ENCODE peak calls at places on chromosomes 4 and X, in eight cellular contexts. E is fibroblast of lung, Z is mesendoderm, M is IMR-90, G is mammary epithelial cell, R is neuronal stem cell, T is neural progenitor cell, Y is HepG2. O is an unnamed sample.

GRCh38 chr4:33104190-33104773 is 2384.1 kb downstream of the PCDH7 start:
- DNase-seq in R (no peak), E (no peak), G (no peak), Y (no peak), M (no peak), Z (no peak), T (no peak), O (no peak)

GRCh38 chrX:23720117-23720677 is 22.9 kb downstream of the ACOT9 start:
- DNase-seq in M (no peak), Y (no peak), R (no peak), G (no peak), E (no peak), Z (no peak), T (no peak), O (no peak)

GRCh38 chrX:119618439-119618838 is 12.2 kb upstream of the NKRF start:
- DNase-seq in Y (no peak), G (no peak), Z (no peak), M (no peak), E (no peak), T (no peak), R (no peak), O (no peak)

GRCh38 chrX:136525738-136526606 is 6.0 kb upstream of the VGLL1 start:
- DNase-seq in R (no peak), Y (no peak), G (peak), Z (no peak), T (no peak), E (peak), M (peak), O (peak)

GRCh38 chrX:15675490-15675921 is 10.9 kb upstream of the CLTRN start:
- DNase-seq in M (no peak), T (peak), E (no peak), Z (peak), Y (no peak), G (peak), R (peak), O (peak)

GRCh38 chr4:3461515-3462291 is 1.4 kb upstream of the DOK7 start:
- DNase-seq in M (no peak), E (no peak), T (no peak), R (no peak), Z (no peak), G (peak), Y (no peak), O (peak)

GRCh38 chrX:8201896-8202331 is 30.8 kb upstream of the VCX2 start:
- DNase-seq in G (no peak), T (peak), Y (no peak), E (peak), R (no peak), Z (peak), M (no peak), O (no peak)

GRCh38 chrX:65697915-65698796 is 30.7 kb downstream of the MSN start:
- DNase-seq in R (no peak), M (no peak), E (no peak), Z (peak), Y (no peak), G (no peak), T (no peak), O (no peak)

GRCh38 chr4:42710329-42710728 is 53.4 kb upstream of the ATP8A1 start:
- DNase-seq in R (no peak), M (no peak), T (peak), E (no peak), G (no peak), Z (no peak), Y (no peak), O (no peak)

GRCh38 chr4:153151535-153152452 is 52.4 kb upstream of the TRIM2 start:
- DNase-seq in E (peak), R (peak), T (peak), Z (peak), M (peak), G (peak), Y (no peak), O (peak)

GRCh38 chr4:21102667-21103066 is 402.4 kb downstream of the PACRGL start:
- DNase-seq in Z (no peak), G (no peak), Y (no peak), R (no peak), E (no peak), T (no peak), M (no peak), O (no peak)

GRCh38 chrX:53831662-53832635 is 145.4 kb upstream of the HUWE1 start:
- DNase-seq in Z (peak), G (peak), E (peak), T (peak), R (peak), Y (peak), M (peak), O (peak)

GRCh38 chr4:176150283-176150682 is 45.1 kb downstream of the SPATA4 start:
- DNase-seq in Z (peak), R (no peak), M (peak), T (no peak), E (peak), Y (peak), G (peak), O (peak)

GRCh38 chr4:1191621-1192020 is 19.2 kb upstream of the SPON2 start:
- DNase-seq in M (no peak), Y (no peak), T (no peak), E (no peak), G (no peak), R (no peak), Z (no peak), O (no peak)

GRCh38 chr4:2255501-2256155 is 6.3 kb downstream of the MXD4 start:
- DNase-seq in Y (no peak), E (no peak), R (no peak), M (no peak), G (no peak), T (no peak), Z (no peak), O (no peak)

GRCh38 chr4:36997727-36998126 is 246.8 kb upstream of the NWD2 start:
- DNase-seq in R (no peak), G (no peak), M (no peak), T (no peak), Z (no peak), E (no peak), Y (no peak), O (peak)

GRCh38 chrX:40573763-40574162 is 7.0 kb upstream of the ATP6AP2 start:
- DNase-seq in Y (peak), R (no peak), E (peak), Z (peak), M (peak), G (peak), T (no peak), O (peak)

GRCh38 chrX:80828232-80828631 is 18.6 kb upstream of the BRWD3 start:
- DNase-seq in Y (no peak), M (no peak), Z (no peak), G (no peak), E (no peak), T (no peak), R (no peak), O (no peak)

GRCh38 chr4:88672987-88673386 is 24.6 kb downstream of the NAP1L5 start:
- DNase-seq in G (peak), Y (peak), Z (peak), M (peak), T (peak), E (peak), R (no peak), O (peak)
- H3K4me2 ChIP-seq in G (no peak), Y (no peak), Z (no peak), M (no peak), T (no peak), E (no peak), R (no peak), O (no peak)

DNA sequence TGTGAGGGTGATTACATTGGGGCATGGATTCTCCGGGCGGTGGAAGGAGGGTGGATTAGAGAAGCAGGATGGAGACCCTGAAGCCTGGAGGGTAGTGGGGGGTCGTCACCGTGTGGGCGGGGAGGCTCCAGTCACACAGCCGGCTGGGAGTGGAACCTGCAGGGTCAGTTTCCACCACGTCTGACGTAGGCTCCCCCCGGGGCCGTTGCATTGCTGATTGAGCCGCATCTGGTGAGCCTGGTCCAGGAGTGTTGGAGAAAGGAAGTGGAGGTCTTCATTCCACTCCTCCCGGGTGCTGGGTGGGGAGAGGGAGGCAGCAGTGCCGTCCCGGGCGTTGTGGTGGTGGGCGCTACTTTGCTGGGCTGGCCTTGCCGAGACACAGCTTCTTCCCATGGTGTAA is 28.1 kb downstream of the TBC1D14 start:
- DNase-seq in G (no peak), Z (no peak), E (no peak), Y (no peak), R (no peak), M (no peak), T (no peak), O (no peak)
- H3K9ac ChIP-seq in G (no peak), Z (no peak), E (no peak), Y (no peak), R (no peak), M (no peak), T (no peak), O (no peak)

GRCh38 chr4:169795585-169795984 is 37.8 kb upstream of the HPF1 start:
- DNase-seq in T (no peak), M (no peak), G (peak), Z (peak), R (no peak), Y (no peak), E (no peak), O (peak)

GRCh38 chr4:169791064-169791463 is 33.3 kb upstream of the HPF1 start:
- DNase-seq in R (no peak), M (no peak), G (peak), Y (no peak), E (no peak), Z (no peak), T (no peak), O (no peak)

GRCh38 chr4:169791527-169792156 is 33.9 kb upstream of the HPF1 start:
- DNase-seq in Y (peak), M (peak), Z (peak), G (peak), R (peak), T (peak), E (peak), O (peak)
- H3K4me3 ChIP-seq in Y (no peak), M (peak), Z (no peak), G (peak), R (no peak), T (peak), E (peak), O (peak)

GRCh38 chr4:40305329-40306193 is 29.6 kb upstream of the CHRNA9 start:
- DNase-seq in Z (no peak), T (no peak), Y (no peak), R (no peak), E (no peak), M (no peak), G (no peak), O (no peak)
- H3K4me2 ChIP-seq in Z (no peak), T (no peak), Y (no peak), R (no peak), E (no peak), M (no peak), G (no peak), O (no peak)

DNA sequence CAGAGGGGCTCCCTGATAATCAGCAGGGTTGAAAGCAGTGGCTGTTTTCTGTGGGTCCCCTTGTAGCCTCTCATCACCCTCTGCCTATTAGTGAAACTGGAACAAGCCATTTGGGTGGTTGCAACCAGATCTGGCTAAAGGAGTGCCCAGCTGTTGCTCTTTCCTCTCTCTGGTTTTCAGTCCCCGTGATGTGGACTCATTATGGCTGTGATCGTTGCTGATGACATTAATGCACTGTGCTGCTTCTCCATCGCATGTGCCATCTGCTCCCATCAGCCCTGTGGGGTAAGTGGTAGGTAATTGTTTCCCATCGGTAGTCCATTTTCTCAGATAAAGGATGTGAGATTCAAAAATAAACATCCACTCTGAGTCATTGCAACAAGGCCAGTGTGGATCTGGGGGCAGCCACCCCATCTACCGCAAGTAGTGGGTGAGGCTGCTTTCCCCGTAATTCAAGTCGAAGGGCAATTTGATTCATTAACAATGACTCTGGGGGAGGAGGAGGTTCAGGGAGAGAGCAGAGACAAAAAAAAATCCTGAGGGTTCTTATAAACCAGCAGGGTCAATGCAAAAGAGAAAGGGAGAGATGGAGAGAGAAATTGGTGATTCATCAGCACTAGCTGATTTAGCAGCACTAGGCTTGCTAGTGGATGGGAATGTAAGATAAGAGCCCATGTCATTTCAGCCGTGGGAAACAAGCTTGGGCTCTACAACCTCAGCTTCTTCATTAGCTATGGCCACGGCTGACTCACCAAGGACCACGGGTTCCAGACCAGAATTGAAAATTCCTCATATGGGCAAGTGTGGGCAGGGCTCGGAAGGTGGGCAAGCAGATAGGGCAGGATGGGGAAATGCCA is 357.8 kb downstream of the MID1IP1 start:
- DNase-seq in T (no peak), R (no peak), G (peak), Y (no peak), M (peak), Z (peak), E (peak), O (peak)
- H3K9ac ChIP-seq in T (no peak), R (no peak), G (no peak), Y (no peak), M (no peak), Z (no peak), E (no peak), O (no peak)

GRCh38 chrX:85992811-85993229 is 54.5 kb downstream of the CHM start:
- DNase-seq in T (no peak), M (peak), R (no peak), Y (peak), G (peak), E (peak), Z (peak), O (peak)
- H3K4me3 ChIP-seq in T (no peak), M (no peak), R (no peak), Y (no peak), G (no peak), E (no peak), Z (no peak), O (no peak)

GRCh38 chr4:76654796-76655195 is 219.8 kb downstream of the SHROOM3 start:
- DNase-seq in G (no peak), Z (no peak), T (no peak), E (no peak), M (peak), Y (no peak), R (no peak), O (no peak)

GRCh38 chr4:76654084-76654483 is 219.1 kb downstream of the SHROOM3 start:
- DNase-seq in Y (no peak), R (no peak), T (no peak), E (no peak), M (no peak), Z (no peak), G (no peak), O (no peak)

GRCh38 chr4:76657443-76657842 is 222.4 kb downstream of the SHROOM3 start:
- DNase-seq in T (no peak), Z (no peak), R (no peak), G (no peak), Y (no peak), M (no peak), E (no peak), O (no peak)

GRCh38 chr4:76658231-76659102 is 223.4 kb downstream of the SHROOM3 start:
- DNase-seq in R (no peak), E (peak), M (peak), T (no peak), Y (no peak), G (peak), Z (no peak), O (peak)

DNA sequence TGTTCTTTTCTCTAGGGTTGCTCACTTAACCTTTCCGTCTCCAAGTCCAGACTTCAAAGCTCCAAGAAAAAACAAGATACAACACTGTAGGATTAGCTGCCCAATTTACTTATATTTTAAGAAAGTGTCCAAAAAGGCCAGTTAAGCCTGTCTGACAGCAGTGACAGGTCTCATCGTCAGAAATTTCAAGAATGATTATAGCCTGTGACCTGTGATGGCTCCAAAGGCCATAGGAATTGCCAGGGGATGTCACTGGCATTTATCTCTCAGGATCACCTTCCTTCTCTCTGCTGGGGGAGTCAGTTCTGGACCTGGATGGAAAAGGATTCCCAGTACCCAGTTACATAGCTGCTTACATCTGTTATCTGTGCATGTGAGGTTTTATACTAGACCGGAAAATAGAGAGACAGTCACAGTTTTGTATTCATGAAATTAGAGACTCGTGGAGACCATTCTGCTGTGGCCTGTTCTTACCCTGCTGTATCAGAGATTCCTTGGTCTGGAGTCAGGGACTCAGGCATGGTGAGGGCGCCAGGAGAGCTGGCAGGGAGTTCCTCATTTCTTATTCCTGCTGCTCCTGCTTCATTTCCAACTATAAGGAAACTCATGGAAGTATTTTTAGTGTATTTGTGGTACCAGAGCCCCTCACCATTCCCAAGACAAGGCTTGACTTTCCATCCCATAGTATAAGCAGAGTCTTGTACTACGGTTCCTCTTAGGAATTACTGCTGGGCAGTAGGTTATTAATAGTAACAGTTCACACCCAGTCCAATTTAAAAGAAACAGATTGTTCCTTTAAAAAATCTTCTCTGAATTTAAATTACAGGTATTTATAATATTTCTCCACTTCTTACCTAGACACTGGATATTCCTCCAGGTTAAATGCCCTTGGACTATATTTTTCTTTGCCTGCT is 220.8 kb downstream of the SHROOM3 start:
- DNase-seq in Y (no peak), M (no peak), R (no peak), E (no peak), Z (no peak), G (no peak), T (no peak), O (no peak)
- H3K4me2 ChIP-seq in Y (no peak), M (no peak), R (no peak), E (no peak), Z (no peak), G (no peak), T (no peak), O (no peak)

GRCh38 chr4:140756292-140757219 is at the start of gene TBC1D9:
- DNase-seq in E (peak), Y (peak), Z (peak), T (peak), R (peak), M (peak), G (peak), O (peak)

GRCh38 chr4:140757220-140757607 is 1.0 kb upstream of the TBC1D9 start:
- DNase-seq in M (no peak), T (peak), R (no peak), E (no peak), G (no peak), Y (no peak), Z (no peak), O (no peak)

GRCh38 chr4:140755811-140756291 is 334 bp downstream of the TBC1D9 start:
- DNase-seq in R (peak), Z (peak), E (peak), M (peak), T (peak), Y (no peak), G (peak), O (no peak)

GRCh38 chr4:140752669-140753068 is 3.5 kb downstream of the TBC1D9 start:
- DNase-seq in G (no peak), Y (no peak), M (no peak), Z (no peak), R (no peak), E (no peak), T (no peak), O (no peak)

GRCh38 chr4:140754918-140755810 is 1.0 kb downstream of the TBC1D9 start:
- DNase-seq in M (no peak), E (no peak), Z (no peak), G (no peak), T (no peak), R (no peak), Y (no peak), O (peak)
- H3K9ac ChIP-seq in M (peak), E (peak), Z (peak), G (peak), T (peak), R (peak), Y (peak), O (peak)